ENCODE peak calls at places on chromosomes 16 and 17, in ten cellular contexts. T is WERI-Rb-1, V is left ventricle myocardium inferior, Q is tibial artery, G is body of pancreas, O is heart right ventricle, Z is H1, L is tibial nerve, J is A549, W is HL-60. E is an unnamed sample.

GRCh38 chr16:51989637-51990230 is 557.2 kb downstream of the TOX3 start:
- DNase-seq in W (no peak), V (no peak), T (no peak), J (no peak), L (no peak), Z (no peak), G (no peak), O (no peak), Q (no peak), E (no peak)

GRCh38 chr17:48593840-48594411 is 347 bp upstream of the HOXB5 start:
- DNase-seq in L (peak), G (peak), Q (peak), W (peak), Z (peak), O (peak), V (peak), T (peak), J (peak), E (no peak)

GRCh38 chr17:16947470-16947869 is 24.4 kb downstream of the TNFRSF13B start:
- DNase-seq in G (no peak), T (no peak), J (no peak), O (no peak), W (no peak), Q (no peak), V (no peak), L (no peak), Z (no peak), E (no peak)

GRCh38 chr17:80789356-80789902 is 202.2 kb upstream of the CHMP6 start:
- DNase-seq in V (no peak), T (no peak), Q (peak), Z (no peak), G (no peak), O (no peak), J (peak), L (peak), W (no peak), E (peak)

GRCh38 chr16:56860226-56861020 is 4.6 kb upstream of the SLC12A3 start:
- DNase-seq in O (no peak), V (no peak), L (no peak), Q (no peak), W (no peak), J (no peak), Z (no peak), G (no peak), T (no peak), E (no peak)

GRCh38 chr17:80922580-80923160 is 69.0 kb upstream of the CHMP6 start:
- DNase-seq in O (no peak), G (no peak), Z (no peak), J (no peak), L (no peak), Q (no peak), T (no peak), V (no peak), W (no peak), E (peak)

GRCh38 chr17:32914181-32914580 is 13.8 kb upstream of the TMEM98 start:
- DNase-seq in J (no peak), G (no peak), V (no peak), T (no peak), Z (no peak), W (no peak), Q (no peak), L (no peak), O (no peak), E (no peak)

GRCh38 chr17:32755045-32755805 is 121.7 kb downstream of the MYO1D start:
- DNase-seq in L (no peak), G (no peak), J (peak), O (no peak), W (no peak), Z (no peak), Q (no peak), V (no peak), T (no peak), E (no peak)

GRCh38 chr16:19896951-19897350 is 12.3 kb upstream of the GPRC5B start:
- DNase-seq in J (no peak), O (no peak), T (no peak), G (no peak), L (no peak), V (no peak), W (no peak), Q (no peak), Z (no peak), E (no peak)

GRCh38 chr16:19900590-19900989 is 15.9 kb upstream of the GPRC5B start:
- DNase-seq in O (no peak), Q (no peak), T (no peak), J (no peak), L (no peak), V (no peak), Z (no peak), G (no peak), W (no peak), E (no peak)

GRCh38 chr16:19898924-19899604 is 14.4 kb upstream of the GPRC5B start:
- DNase-seq in G (peak), V (no peak), Z (peak), J (peak), T (peak), L (peak), W (peak), O (no peak), Q (peak), E (no peak)

GRCh38 chr16:19899605-19899955 is 14.9 kb upstream of the GPRC5B start:
- DNase-seq in Z (no peak), W (no peak), G (no peak), L (no peak), Q (no peak), T (no peak), O (no peak), V (no peak), J (no peak), E (no peak)

GRCh38 chr16:19898166-19898565 is 13.5 kb upstream of the GPRC5B start:
- DNase-seq in Z (no peak), O (no peak), V (no peak), W (no peak), G (no peak), Q (no peak), L (no peak), T (no peak), J (no peak), E (no peak)
- H3K4me3 ChIP-seq in Z (no peak), O (no peak), V (no peak), W (no peak), G (no peak), Q (no peak), L (no peak), T (no peak), J (no peak), E (no peak)

GRCh38 chr17:45108051-45108450 is 24.3 kb downstream of the PLCD3 start:
- DNase-seq in J (no peak), O (no peak), V (no peak), Q (no peak), G (no peak), L (no peak), Z (no peak), T (no peak), W (no peak), E (no peak)

GRCh38 chr17:45106582-45106981 is 25.7 kb downstream of the PLCD3 start:
- DNase-seq in G (no peak), V (no peak), J (no peak), O (no peak), Q (no peak), Z (no peak), T (no peak), L (no peak), W (no peak), E (no peak)

GRCh38 chr17:45106101-45106500 is 26.2 kb downstream of the PLCD3 start:
- DNase-seq in G (no peak), O (no peak), T (no peak), W (no peak), L (no peak), Z (no peak), V (no peak), Q (no peak), J (no peak), E (no peak)

GRCh38 chr17:45108595-45109521 is 23.5 kb downstream of the PLCD3 start:
- DNase-seq in Q (no peak), V (no peak), J (peak), L (no peak), Z (no peak), G (peak), T (no peak), W (no peak), O (no peak), E (no peak)

GRCh38 chr17:45107286-45107685 is 25.0 kb downstream of the PLCD3 start:
- DNase-seq in O (no peak), T (no peak), Q (no peak), Z (no peak), L (no peak), G (no peak), W (no peak), V (no peak), J (no peak), E (no peak)
- H3K27ac ChIP-seq in O (no peak), T (no peak), Q (peak), Z (no peak), L (peak), G (no peak), W (no peak), V (peak), J (peak), E (no peak)

DNA sequence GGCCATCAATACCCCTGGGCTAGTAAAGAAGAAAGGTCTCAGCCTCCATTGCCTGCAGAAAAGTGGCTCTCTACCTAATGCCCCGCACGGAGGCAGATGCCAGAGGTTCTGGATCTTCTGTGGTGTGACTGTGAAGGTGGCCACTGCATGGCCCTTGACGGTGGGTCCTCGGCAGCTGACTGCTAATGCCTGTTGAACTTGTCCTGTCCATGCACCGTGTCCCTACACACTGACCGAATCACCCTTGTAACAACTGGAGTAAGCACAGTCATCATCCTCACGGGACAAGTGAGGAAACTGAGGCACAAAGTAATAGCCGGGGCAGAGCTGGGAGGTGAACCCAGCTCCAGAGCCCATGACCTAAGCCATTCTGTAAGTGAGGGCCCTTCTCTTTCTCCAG is 48.8 kb downstream of the MYH11 start:
- DNase-seq in V (no peak), G (no peak), L (no peak), Q (no peak), T (no peak), O (no peak), W (no peak), Z (no peak), J (no peak), E (no peak)
- TF ChIP-seq CTCF in V (no peak), G (no peak), L (no peak), Q (no peak), T (no peak), O (no peak), W (no peak), Z (no peak), J (no peak), E (no peak)

GRCh38 chr16:67249762-67250327 is 1.1 kb downstream of the SLC9A5 start:
- DNase-seq in Z (no peak), G (no peak), O (no peak), L (no peak), Q (peak), W (no peak), T (no peak), V (no peak), J (no peak), E (no peak)
- H3K4me3 ChIP-seq in Z (peak), G (no peak), O (no peak), L (no peak), Q (no peak), W (no peak), T (peak), V (no peak), J (no peak), E (no peak)

GRCh38 chr17:15409721-15410247 is 57.6 kb downstream of the CDRT4 start:
- DNase-seq in G (peak), T (no peak), Q (peak), V (peak), L (peak), J (no peak), W (no peak), Z (no peak), O (peak), E (no peak)
- H3K27ac ChIP-seq in G (peak), T (no peak), Q (peak), V (peak), L (peak), J (no peak), W (no peak), Z (no peak), O (peak), E (no peak)

DNA sequence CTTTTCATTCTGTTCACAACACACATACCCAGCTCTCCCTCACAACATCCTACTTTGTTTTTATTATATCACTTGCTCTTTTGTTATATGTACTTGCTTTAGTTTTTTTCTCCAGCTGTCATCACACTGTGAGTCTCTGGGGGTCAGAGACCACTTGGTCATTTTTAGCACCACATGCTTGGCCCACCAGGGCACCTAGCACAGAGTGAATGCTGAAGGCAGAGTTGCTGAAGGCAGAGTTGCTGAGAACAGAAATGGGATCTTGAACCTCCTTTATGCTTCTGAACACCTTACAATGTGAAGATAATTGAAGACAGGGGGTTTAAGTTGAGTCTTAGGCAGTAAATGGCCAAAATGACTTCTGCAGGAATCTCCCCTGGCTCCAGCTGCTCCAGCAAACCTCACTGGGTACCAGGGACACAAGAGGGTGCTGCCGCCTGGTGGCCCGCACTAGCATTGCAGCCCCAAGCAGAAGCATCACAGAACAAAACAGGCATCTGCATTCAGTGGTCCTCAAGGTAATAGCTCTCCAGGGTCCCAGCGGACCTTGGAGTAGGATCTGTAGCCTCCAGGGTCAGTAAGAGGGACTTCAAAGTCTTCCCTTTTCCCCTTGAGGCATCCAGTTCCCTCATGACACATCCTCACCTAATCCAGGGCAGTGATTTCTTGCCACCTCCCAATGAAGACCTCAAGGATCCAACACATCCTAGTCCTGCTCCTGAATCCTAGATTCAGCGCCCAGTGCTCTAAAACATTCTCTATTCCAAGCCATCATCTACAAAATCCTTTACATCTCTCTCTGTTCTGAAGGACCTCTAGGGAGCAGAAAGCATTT is 1972.6 kb downstream of the TP53TG3F start:
- DNase-seq in V (no peak), O (no peak), Q (no peak), L (no peak), J (peak), W (peak), T (peak), G (peak), Z (peak), E (no peak)
- TF ChIP-seq CTCF in V (peak), O (peak), Q (no peak), L (no peak), J (no peak), W (peak), T (peak), G (peak), Z (peak), E (peak)

DNA sequence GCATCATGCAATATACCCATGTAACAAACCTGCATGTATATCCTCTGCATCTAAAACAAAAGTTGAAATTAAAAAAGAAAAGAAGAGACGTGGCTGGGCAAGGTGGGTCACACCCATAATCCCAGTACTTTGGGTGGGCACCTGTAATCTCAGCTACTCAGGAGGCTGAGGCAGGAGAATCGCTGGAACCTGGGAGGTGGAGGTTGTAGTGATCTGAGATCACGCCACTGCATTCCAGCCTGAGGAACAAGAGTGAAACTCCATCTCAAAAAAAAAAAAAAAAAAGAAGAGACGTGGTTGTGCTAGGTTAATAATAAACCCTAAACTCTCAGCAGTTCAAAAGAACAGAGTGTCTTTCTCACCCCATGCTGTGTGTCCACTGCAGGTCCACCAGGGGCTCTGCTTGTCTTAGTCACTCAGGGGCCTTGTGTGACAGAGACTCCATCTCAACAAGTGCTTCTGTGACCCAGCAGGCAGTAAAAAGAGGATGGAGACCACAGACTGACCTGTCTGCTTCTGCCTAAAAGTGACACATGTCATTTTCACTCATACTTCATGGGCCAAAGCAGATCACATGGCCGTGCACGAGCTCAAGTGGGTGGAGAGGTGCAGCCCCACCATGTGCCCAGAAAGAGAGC is 22.3 kb upstream of the N4BP1 start:
- DNase-seq in Z (peak), V (no peak), Q (no peak), W (no peak), G (no peak), J (peak), L (no peak), T (no peak), O (no peak), E (peak)
- H3K4me3 ChIP-seq in Z (no peak), V (no peak), Q (no peak), W (no peak), G (no peak), J (no peak), L (no peak), T (no peak), O (no peak), E (no peak)

GRCh38 chr16:66224186-66224585 is 142.3 kb upstream of the CDH5 start:
- DNase-seq in O (no peak), L (no peak), V (no peak), J (no peak), G (no peak), Z (no peak), W (no peak), T (no peak), Q (no peak), E (no peak)

GRCh38 chr16:66220766-66221165 is 145.7 kb upstream of the CDH5 start:
- DNase-seq in V (no peak), Q (no peak), O (no peak), G (no peak), W (peak), L (no peak), J (no peak), T (no peak), Z (no peak), E (no peak)

GRCh38 chr16:66224636-66225035 is 141.9 kb upstream of the CDH5 start:
- DNase-seq in Q (no peak), Z (no peak), L (no peak), G (no peak), T (no peak), J (no peak), W (peak), O (no peak), V (no peak), E (no peak)

GRCh38 chr16:66223176-66223780 is 143.2 kb upstream of the CDH5 start:
- DNase-seq in V (no peak), O (no peak), Q (no peak), W (no peak), Z (no peak), T (no peak), L (no peak), J (no peak), G (no peak), E (no peak)

GRCh38 chr16:66222756-66223155 is 143.7 kb upstream of the CDH5 start:
- DNase-seq in J (no peak), T (no peak), V (no peak), O (no peak), G (no peak), Z (no peak), W (no peak), L (no peak), Q (no peak), E (no peak)
- H3K27ac ChIP-seq in J (no peak), T (no peak), V (no peak), O (no peak), G (no peak), Z (no peak), W (no peak), L (no peak), Q (no peak), E (no peak)

DNA sequence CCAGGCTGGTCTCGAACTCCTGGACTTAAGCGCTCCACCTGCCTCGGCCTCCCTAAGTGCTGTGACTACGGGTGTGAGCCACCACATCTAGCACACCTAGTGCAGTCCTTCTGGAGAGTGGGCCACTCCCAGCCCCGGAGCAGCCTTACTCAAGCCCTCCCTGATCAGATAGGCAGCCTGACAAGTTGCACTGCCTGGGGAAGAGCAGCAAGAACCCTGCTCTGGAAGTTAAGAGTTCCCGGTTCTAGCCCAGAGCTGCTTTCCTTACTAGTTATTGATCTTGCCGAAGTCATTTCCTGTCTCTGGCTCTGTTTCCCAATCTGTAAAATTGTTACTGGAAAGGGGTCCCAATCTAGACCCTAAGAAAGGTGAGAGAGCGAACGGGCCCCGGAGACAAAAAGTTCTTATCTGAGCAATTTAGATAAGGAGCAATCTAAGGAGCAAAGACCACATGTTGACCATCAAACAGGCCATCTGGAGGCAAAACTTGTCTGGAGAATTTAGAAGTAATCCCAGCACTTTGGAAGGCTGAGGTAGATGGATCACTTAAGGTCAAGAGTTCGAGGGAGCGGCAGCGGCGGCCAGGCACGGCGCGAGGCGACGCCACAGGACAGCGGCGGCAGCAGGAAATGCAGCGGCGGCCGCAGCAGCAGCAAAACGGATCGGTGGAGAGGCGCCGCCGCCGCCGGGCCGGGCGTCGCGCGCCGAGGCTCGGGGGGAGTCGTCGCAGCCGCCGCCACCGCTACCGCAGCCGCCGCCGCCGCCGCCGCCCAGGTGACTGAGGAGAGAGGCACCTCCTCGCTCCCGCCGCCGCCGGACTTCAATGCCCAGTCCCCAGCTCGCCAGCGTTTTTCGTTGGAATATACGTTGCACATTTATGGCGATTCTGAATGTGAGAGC is 4.3 kb upstream of the NAGLU start:
- DNase-seq in O (peak), W (peak), Q (peak), Z (peak), L (no peak), T (peak), J (peak), G (peak), V (peak), E (no peak)
- TF ChIP-seq CTCF in O (peak), W (no peak), Q (peak), Z (peak), L (peak), T (peak), J (peak), G (peak), V (peak), E (peak)

E was measured in RWPE2.